ENCODE peak calls at places on chromosomes 7 and 10, in six cellular contexts. J, G, I, V, F and R are unnamed samples.

GRCh38 chr10:97196213-97197029 is 10.7 kb upstream of the SLIT1 start:
- DNase-seq in G (peak), J (peak), F (peak), I (no peak), V (peak), R (peak)

GRCh38 chr10:129877773-129878371 is 86.2 kb downstream of the EBF3 start:
- DNase-seq in G (no peak), F (no peak), I (no peak), J (peak), V (no peak), R (no peak)

GRCh38 chr7:94258856-94259255 is 135.8 kb upstream of the COL1A2 start:
- DNase-seq in F (no peak), J (no peak), V (no peak), G (no peak), I (no peak), R (no peak)

GRCh38 chr10:16470747-16471146 is 33.9 kb downstream of the PTER start:
- DNase-seq in I (no peak), F (no peak), J (no peak), V (no peak), G (no peak), R (no peak)

GRCh38 chr10:116044722-116045374 is 228.2 kb downstream of the GFRA1 start:
- DNase-seq in I (peak), J (peak), F (peak), V (peak), G (no peak), R (no peak)

GRCh38 chr10:110613341-110613995 is 30.7 kb upstream of the RBM20 start:
- DNase-seq in J (no peak), I (no peak), V (no peak), G (no peak), F (no peak), R (no peak)

GRCh38 chr10:126201603-126202002 is 186.7 kb downstream of the ADAM12 start:
- DNase-seq in G (no peak), I (no peak), F (no peak), V (no peak), J (no peak), R (no peak)

GRCh38 chr7:73822319-73823173 is 8.2 kb upstream of the CLDN4 start:
- DNase-seq in G (no peak), F (no peak), V (no peak), J (no peak), I (no peak), R (peak)

GRCh38 chr10:17179002-17179401 is 22.5 kb downstream of the TRDMT1 start:
- DNase-seq in V (no peak), G (no peak), I (no peak), J (no peak), F (no peak), R (no peak)

GRCh38 chr7:99243751-99244337 is 28.8 kb upstream of the MYH16 start:
- DNase-seq in G (no peak), J (no peak), F (no peak), V (no peak), I (no peak), R (no peak)

GRCh38 chr7:102318482-102318971 is 31.9 kb downstream of the SH2B2 start:
- DNase-seq in J (no peak), I (no peak), V (peak), G (no peak), F (peak), R (peak)

GRCh38 chr10:49071221-49071761 is 44.0 kb downstream of the VSTM4 start:
- DNase-seq in G (no peak), V (no peak), F (no peak), J (no peak), I (no peak), R (no peak)

GRCh38 chr7:5997210-5997808 is 11.5 kb downstream of the PMS2 start:
- DNase-seq in J (no peak), F (no peak), V (no peak), G (peak), I (no peak), R (peak)

GRCh38 chr7:6246257-6246917 is 26.0 kb downstream of the CYTH3 start:
- DNase-seq in J (no peak), V (no peak), G (no peak), I (no peak), F (no peak), R (no peak)

GRCh38 chr10:8095962-8096361 is 41.5 kb downstream of the GATA3 start:
- DNase-seq in F (no peak), V (no peak), G (no peak), I (no peak), J (no peak), R (no peak)

GRCh38 chr10:45179716-45180115 is 135.7 kb downstream of the OR13A1 start:
- DNase-seq in F (no peak), J (no peak), V (peak), I (no peak), G (no peak), R (no peak)

GRCh38 chr10:12782537-12782936 is 219.0 kb downstream of the CCDC3 start:
- DNase-seq in V (peak), I (no peak), G (peak), F (peak), J (peak), R (no peak)

GRCh38 chr10:29882766-29883165 is 176.6 kb downstream of the JCAD start:
- DNase-seq in V (peak), G (no peak), F (peak), I (no peak), J (no peak), R (no peak)

GRCh38 chr10:58064714-58065528 is 202.8 kb downstream of the IPMK start:
- DNase-seq in G (peak), I (no peak), F (no peak), J (no peak), V (no peak), R (no peak)

GRCh38 chr10:17651891-17652290 is 7.9 kb downstream of the STAM start:
- DNase-seq in J (no peak), F (no peak), I (no peak), V (no peak), G (no peak), R (no peak)

GRCh38 chr10:127910464-127910770 is 3.5 kb downstream of the PTPRE start:
- DNase-seq in I (no peak), F (no peak), G (no peak), J (no peak), V (no peak), R (no peak)

GRCh38 chr7:73707045-73707631 is 12.3 kb downstream of the STX1A start:
- DNase-seq in V (peak), J (peak), I (no peak), F (peak), G (no peak), R (peak)

GRCh38 chr10:21205328-21205727 is 308.2 kb upstream of the NEBL start:
- DNase-seq in V (no peak), G (no peak), I (no peak), F (no peak), J (no peak), R (no peak)

GRCh38 chr10:128852902-128853301 is 614.1 kb upstream of the MGMT start:
- DNase-seq in G (no peak), F (no peak), V (no peak), I (no peak), J (no peak), R (no peak)

GRCh38 chr10:98402513-98402912 is 12.5 kb downstream of the PYROXD2 start:
- DNase-seq in J (no peak), G (no peak), I (no peak), V (no peak), F (no peak), R (no peak)

GRCh38 chr7:23895666-23896096 is 185.7 kb downstream of the STK31 start:
- DNase-seq in J (no peak), G (no peak), V (no peak), I (no peak), F (no peak), R (no peak)

GRCh38 chr10:132296671-132297443 is 10.9 kb downstream of the STK32C start:
- DNase-seq in G (no peak), I (no peak), F (no peak), J (no peak), V (peak), R (no peak)

GRCh38 chr7:10122573-10123100 is 851.0 kb upstream of the PHF14 start:
- DNase-seq in G (peak), J (no peak), V (peak), I (no peak), F (no peak), R (no peak)

GRCh38 chr10:48400129-48400849 is 93.8 kb downstream of the MAPK8 start:
- DNase-seq in V (no peak), G (no peak), F (no peak), I (no peak), J (no peak), R (no peak)

GRCh38 chr10:100184426-100185219 is 1.2 kb downstream of the ERLIN1 start:
- DNase-seq in I (no peak), F (no peak), J (no peak), V (no peak), G (no peak), R (no peak)

GRCh38 chr10:18418579-18419210 is 232.7 kb downstream of the NSUN6 start:
- DNase-seq in G (no peak), V (no peak), F (no peak), I (no peak), J (no peak), R (no peak)

GRCh38 chr10:97407211-97407951 is 6.2 kb upstream of the RRP12 start:
- DNase-seq in V (peak), F (no peak), I (no peak), G (peak), J (no peak), R (peak)

GRCh38 chr10:70656489-70656888 is 15.8 kb upstream of the ADAMTS14 start:
- DNase-seq in G (no peak), V (no peak), I (no peak), J (no peak), F (no peak), R (peak)

GRCh38 chr7:30844916-30845315 is 66.7 kb upstream of the AQP1 start:
- DNase-seq in G (no peak), I (no peak), J (no peak), V (no peak), F (no peak), R (no peak)
- H3K27ac ChIP-seq in G (no peak), I (no peak), J (peak), V (no peak), F (no peak), R (no peak)

GRCh38 chr7:115678049-115678982 is 352.2 kb downstream of the TFEC start:
- DNase-seq in F (no peak), I (no peak), J (no peak), G (no peak), V (no peak), R (no peak)
- H3K27ac ChIP-seq in F (no peak), I (no peak), J (no peak), G (no peak), V (no peak), R (no peak)

GRCh38 chr10:3197354-3198003 is 24.9 kb upstream of the PITRM1 start:
- DNase-seq in F (peak), V (peak), I (peak), G (peak), J (peak), R (peak)

GRCh38 chr10:3195286-3195685 is 22.7 kb upstream of the PITRM1 start:
- DNase-seq in J (no peak), V (no peak), I (no peak), F (no peak), G (no peak), R (no peak)

GRCh38 chr10:3196482-3196881 is 23.9 kb upstream of the PITRM1 start:
- DNase-seq in I (no peak), J (no peak), F (no peak), G (no peak), V (no peak), R (no peak)

GRCh38 chr10:3195706-3196105 is 23.1 kb upstream of the PITRM1 start:
- DNase-seq in G (no peak), J (no peak), F (no peak), V (no peak), I (no peak), R (no peak)

GRCh38 chr10:3196971-3197353 is 24.4 kb upstream of the PITRM1 start:
- DNase-seq in G (no peak), V (no peak), I (no peak), J (no peak), F (no peak), R (no peak)
- H3K27ac ChIP-seq in G (no peak), V (no peak), I (no peak), J (no peak), F (no peak), R (no peak)

GRCh38 chr10:103802637-103803353 is 52.6 kb downstream of the SH3PXD2A start:
- DNase-seq in G (no peak), V (no peak), I (no peak), F (no peak), J (no peak), R (no peak)
- H3K27ac ChIP-seq in G (no peak), V (no peak), I (no peak), F (no peak), J (no peak), R (no peak)

GRCh38 chr7:105423987-105424386 is 35.3 kb upstream of the SRPK2 start:
- DNase-seq in G (no peak), I (no peak), V (no peak), F (no peak), J (no peak), R (no peak)
- H3K27ac ChIP-seq in G (no peak), I (no peak), V (no peak), F (no peak), J (no peak), R (no peak)

GRCh38 chr7:96484091-96484490 is 162.2 kb upstream of the SLC25A13 start:
- DNase-seq in G (no peak), V (no peak), J (no peak), F (no peak), I (no peak), R (no peak)

GRCh38 chr7:96484845-96485244 is 162.9 kb upstream of the SLC25A13 start:
- DNase-seq in F (no peak), G (no peak), J (no peak), V (no peak), I (no peak), R (no peak)

GRCh38 chr7:96481831-96482230 is 159.9 kb upstream of the SLC25A13 start:
- DNase-seq in J (no peak), F (no peak), G (no peak), V (no peak), I (no peak), R (no peak)

DNA sequence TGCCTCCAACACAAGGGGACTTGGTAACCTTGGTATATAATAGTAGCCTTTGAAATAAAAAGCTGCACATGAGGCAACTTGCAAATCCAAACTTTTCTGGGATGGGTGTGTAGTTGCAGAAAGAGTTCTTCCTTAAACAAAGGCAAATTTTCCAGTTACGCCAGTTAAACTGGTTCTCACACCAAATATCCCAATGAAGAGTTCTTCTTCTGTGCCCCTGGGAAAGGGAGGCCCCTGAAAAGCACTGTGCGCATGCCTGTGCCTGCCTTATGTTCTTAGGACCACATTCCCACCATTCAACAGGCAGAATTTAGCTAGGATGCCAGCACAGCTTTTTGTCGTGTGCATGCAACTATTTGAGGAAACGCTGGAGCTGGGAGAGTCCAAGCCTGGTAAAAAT is 164.8 kb upstream of the SLC25A13 start:
- DNase-seq in G (no peak), I (no peak), F (no peak), V (no peak), J (no peak), R (no peak)
- H3K27ac ChIP-seq in G (no peak), I (no peak), F (no peak), V (no peak), J (no peak), R (no peak)

DNA sequence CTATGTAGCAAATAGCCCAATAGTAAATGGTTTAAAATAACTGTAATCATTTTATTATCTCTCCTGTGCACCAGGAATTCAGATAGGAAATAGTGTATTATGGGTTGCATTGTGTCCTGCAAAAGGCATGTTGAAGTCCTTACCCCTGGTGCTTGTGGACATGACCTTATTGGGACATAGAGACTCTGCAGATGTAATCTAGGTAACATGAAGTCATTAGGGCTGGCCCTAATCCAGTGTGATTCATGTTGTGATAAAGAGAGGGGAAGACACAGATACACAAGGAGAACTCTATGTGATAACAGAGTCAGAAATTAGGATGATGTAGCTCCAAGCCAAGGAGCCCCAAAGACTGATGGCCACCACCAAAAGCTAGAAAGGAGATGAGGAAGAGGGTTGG is 462.8 kb downstream of the GALNT17 start:
- DNase-seq in G (no peak), J (no peak), V (no peak), F (no peak), I (no peak), R (no peak)
- H3K27ac ChIP-seq in G (no peak), J (no peak), V (no peak), F (no peak), I (peak), R (no peak)

GRCh38 chr7:139094030-139094429 is 15.5 kb downstream of the ZC3HAV1 start:
- DNase-seq in F (no peak), G (no peak), V (no peak), J (no peak), I (no peak), R (no peak)
- H3K27ac ChIP-seq in F (no peak), G (no peak), V (no peak), J (no peak), I (no peak), R (no peak)

DNA sequence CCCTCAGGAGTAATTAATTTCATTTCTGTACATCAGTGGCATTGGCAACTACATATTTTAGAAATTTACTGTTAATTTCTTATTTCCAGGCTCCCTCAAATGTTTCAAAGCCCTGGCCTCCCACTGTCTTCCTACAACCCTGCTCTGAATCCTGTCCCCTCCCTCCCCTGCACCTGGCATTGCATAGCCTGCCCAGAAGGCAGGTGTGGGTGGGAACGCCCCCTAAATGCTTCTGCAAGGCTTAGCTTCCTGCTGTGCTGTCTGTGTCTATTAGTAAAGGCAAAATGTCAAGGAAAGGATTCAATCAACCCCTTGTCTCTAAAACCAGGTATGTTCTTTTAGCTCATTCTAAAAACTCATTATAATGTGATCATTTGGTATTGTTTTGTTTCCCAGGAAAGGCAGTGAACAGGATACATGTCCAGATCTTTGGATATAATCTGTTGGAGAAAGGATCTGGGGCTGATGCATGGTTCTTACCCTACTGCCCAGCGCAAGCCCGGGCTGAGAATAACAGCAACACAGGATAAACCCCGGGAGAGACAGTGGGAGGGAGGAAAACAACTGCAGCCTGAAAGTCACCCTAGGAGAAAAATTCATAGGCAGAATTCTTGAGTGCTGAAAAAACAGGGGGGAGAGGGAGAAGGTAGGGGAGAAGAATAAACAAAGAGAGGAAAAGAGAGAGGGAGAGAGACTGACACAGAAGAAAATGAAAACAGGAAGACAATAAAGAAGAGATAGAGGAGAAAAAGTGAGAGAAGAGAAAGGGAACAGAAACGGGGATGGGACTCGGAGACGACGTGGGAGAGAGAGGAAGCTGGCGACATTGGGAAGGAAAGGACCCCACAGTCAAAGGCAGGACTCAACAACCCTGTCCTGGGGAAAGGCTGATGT is 592 bp downstream of the ZNF488 start:
- DNase-seq in G (no peak), J (no peak), I (no peak), V (no peak), F (no peak), R (peak)
- H3K27ac ChIP-seq in G (no peak), J (no peak), I (peak), V (no peak), F (no peak), R (peak)

GRCh38 chr7:25944777-25945176 is 207.2 kb upstream of the NFE2L3 start:
- DNase-seq in J (no peak), I (no peak), F (no peak), G (no peak), V (no peak), R (no peak)

GRCh38 chr7:25945608-25946007 is 206.4 kb upstream of the NFE2L3 start:
- DNase-seq in F (no peak), I (no peak), V (no peak), J (no peak), G (no peak), R (no peak)

GRCh38 chr7:25945181-25945580 is 206.8 kb upstream of the NFE2L3 start:
- DNase-seq in J (no peak), G (no peak), I (no peak), F (no peak), V (no peak), R (no peak)

GRCh38 chr7:25946181-25946580 is 205.8 kb upstream of the NFE2L3 start:
- DNase-seq in G (no peak), I (no peak), F (no peak), J (no peak), V (no peak), R (no peak)

GRCh38 chr7:25940086-25940906 is 211.7 kb upstream of the NFE2L3 start:
- DNase-seq in V (no peak), J (no peak), I (no peak), F (no peak), G (no peak), R (no peak)
- H3K27ac ChIP-seq in V (no peak), J (no peak), I (no peak), F (no peak), G (no peak), R (no peak)